ENCODE peak calls at places on chromosomes 2 and 18, in six cellular contexts. F, I, E, Q, C and X are unnamed samples.

GRCh38 chr2:54899576-54900200 is 150.6 kb downstream of the RTN4 start:
- DNase-seq in F (peak), I (peak), E (peak), Q (no peak), C (peak), X (peak)

GRCh38 chr2:170685591-170685990 is 29.5 kb upstream of the SP5 start:
- DNase-seq in F (no peak), I (no peak), E (no peak), Q (no peak), C (no peak), X (no peak)

GRCh38 chr18:28863396-28863795 is 686.5 kb upstream of the CDH2 start:
- DNase-seq in F (no peak), I (no peak), E (no peak), Q (no peak), C (no peak), X (no peak)

GRCh38 chr18:53887447-53887846 is 337.0 kb downstream of the MBD2 start:
- DNase-seq in F (no peak), I (no peak), E (no peak), Q (no peak), C (no peak), X (no peak)

GRCh38 chr2:40543381-40543780 is 91.5 kb upstream of the SLC8A1 start:
- DNase-seq in F (no peak), I (no peak), E (no peak), Q (no peak), C (no peak), X (no peak)

GRCh38 chr18:78240867-78241266 is 738.8 kb upstream of the SALL3 start:
- DNase-seq in F (no peak), I (no peak), E (no peak), Q (no peak), C (no peak), X (no peak)

GRCh38 chr18:24792164-24792563 is 331.7 kb downstream of the HRH4 start:
- DNase-seq in F (no peak), I (no peak), E (no peak), Q (no peak), C (no peak), X (no peak)

GRCh38 chr2:10923007-10923372 is 11.3 kb downstream of the KCNF1 start:
- DNase-seq in F (no peak), I (no peak), E (no peak), Q (no peak), C (no peak), X (no peak)

GRCh38 chr2:125405816-125406215 is 1250.1 kb upstream of the GYPC start:
- DNase-seq in F (peak), I (no peak), E (peak), Q (no peak), C (no peak), X (no peak)

GRCh38 chr2:154125900-154126299 is 254.2 kb downstream of the GALNT13 start:
- DNase-seq in F (no peak), I (no peak), E (no peak), Q (no peak), C (no peak), X (no peak)

GRCh38 chr18:52163478-52163877 is 176.5 kb upstream of the DCC start:
- DNase-seq in F (no peak), I (no peak), E (no peak), Q (no peak), C (no peak), X (no peak)

GRCh38 chr2:236947294-236947693 is 138.4 kb upstream of the COPS8 start:
- DNase-seq in F (no peak), I (no peak), E (no peak), Q (no peak), C (no peak), X (no peak)

GRCh38 chr18:63266888-63267790 is 52.4 kb downstream of the BCL2 start:
- DNase-seq in F (no peak), I (no peak), E (no peak), Q (no peak), C (no peak), X (no peak)

GRCh38 chr2:186641807-186642321 is 52.0 kb upstream of the FAM171B start:
- DNase-seq in F (peak), I (peak), E (peak), Q (no peak), C (peak), X (peak)

GRCh38 chr2:100675855-100676254 is 113.1 kb downstream of the PDCL3 start:
- DNase-seq in F (no peak), I (no peak), E (no peak), Q (no peak), C (no peak), X (no peak)

GRCh38 chr2:88967844-88968243 is 276.4 kb downstream of the RPIA start:
- DNase-seq in F (no peak), I (no peak), E (peak), Q (no peak), C (peak), X (no peak)

GRCh38 chr18:62715439-62715792 is at the start of gene PHLPP1:
- DNase-seq in F (no peak), I (no peak), E (no peak), Q (no peak), C (no peak), X (no peak)

GRCh38 chr2:106584304-106584954 is 97.3 kb downstream of the CD8B2 start:
- DNase-seq in F (no peak), I (no peak), E (no peak), Q (no peak), C (no peak), X (no peak)

GRCh38 chr2:46534589-46534988 is 55.2 kb downstream of the TMEM247 start:
- DNase-seq in F (no peak), I (no peak), E (no peak), Q (no peak), C (no peak), X (no peak)

GRCh38 chr2:102235491-102235890 is 48.7 kb downstream of the IL1RL2 start:
- DNase-seq in F (no peak), I (no peak), E (peak), Q (no peak), C (peak), X (no peak)

GRCh38 chr2:241898681-241899270 is 29.2 kb downstream of the RTP5 start:
- DNase-seq in F (no peak), I (no peak), E (no peak), Q (no peak), C (no peak), X (peak)

GRCh38 chr18:7566587-7567486 is at the start of gene PTPRM:
- DNase-seq in F (peak), I (no peak), E (peak), Q (no peak), C (peak), X (peak)

GRCh38 chr2:228699400-228699799 is 517.9 kb upstream of the SPHKAP start:
- DNase-seq in F (no peak), I (no peak), E (no peak), Q (no peak), C (no peak), X (no peak)

GRCh38 chr2:9207641-9208301 is 1.2 kb downstream of the ASAP2 start:
- DNase-seq in F (peak), I (no peak), E (no peak), Q (no peak), C (peak), X (peak)

GRCh38 chr2:121532347-121532766 is 1.7 kb downstream of the RNU4ATAC start:
- DNase-seq in F (peak), I (no peak), E (peak), Q (no peak), C (peak), X (no peak)

GRCh38 chr2:116877274-116877673 is 937.2 kb upstream of the DDX18 start:
- DNase-seq in F (no peak), I (no peak), E (no peak), Q (no peak), C (no peak), X (no peak)

GRCh38 chr18:47724186-47724975 is 206.1 kb downstream of the SMAD2 start:
- DNase-seq in F (no peak), I (no peak), E (no peak), Q (no peak), C (no peak), X (no peak)

GRCh38 chr18:5285326-5285725 is 10.2 kb downstream of the ZBTB14 start:
- DNase-seq in F (no peak), I (no peak), E (no peak), Q (no peak), C (peak), X (peak)

GRCh38 chr2:63888490-63889402 is 47.0 kb downstream of the UGP2 start:
- DNase-seq in F (peak), I (peak), E (peak), Q (no peak), C (peak), X (peak)

GRCh38 chr2:216765810-216766259 is 70.5 kb upstream of the IGFBP5 start:
- DNase-seq in F (no peak), I (no peak), E (peak), Q (peak), C (peak), X (peak)

GRCh38 chr2:27903649-27904544 is 13.4 kb downstream of the BABAM2 start:
- DNase-seq in F (no peak), I (no peak), E (no peak), Q (no peak), C (peak), X (no peak)

GRCh38 chr2:11402436-11402835 is 58.0 kb upstream of the ROCK2 start:
- DNase-seq in F (no peak), I (no peak), E (no peak), Q (no peak), C (no peak), X (no peak)

GRCh38 chr18:644395-645004 is 13.0 kb upstream of the TYMS start:
- DNase-seq in F (no peak), I (peak), E (peak), Q (no peak), C (no peak), X (no peak)

GRCh38 chr2:217798191-217798590 is 204.6 kb downstream of the TNS1 start:
- DNase-seq in F (no peak), I (no peak), E (no peak), Q (no peak), C (no peak), X (no peak)

GRCh38 chr2:152354069-152354755 is 19.2 kb downstream of the FMNL2 start:
- DNase-seq in F (no peak), I (no peak), E (no peak), Q (no peak), C (no peak), X (no peak)

GRCh38 chr2:232884549-232885263 is 14.6 kb downstream of the SNORC start:
- DNase-seq in F (no peak), I (no peak), E (no peak), Q (no peak), C (no peak), X (peak)

GRCh38 chr2:216956820-216957493 is 97.1 kb upstream of the TNP1 start:
- DNase-seq in F (no peak), I (no peak), E (no peak), Q (no peak), C (no peak), X (no peak)

GRCh38 chr2:133333189-133333588 is 235.1 kb downstream of the NCKAP5 start:
- DNase-seq in F (no peak), I (no peak), E (no peak), Q (no peak), C (no peak), X (no peak)

GRCh38 chr2:198337368-198337767 is 533.0 kb downstream of the PLCL1 start:
- DNase-seq in F (no peak), I (no peak), E (no peak), Q (no peak), C (no peak), X (no peak)

DNA sequence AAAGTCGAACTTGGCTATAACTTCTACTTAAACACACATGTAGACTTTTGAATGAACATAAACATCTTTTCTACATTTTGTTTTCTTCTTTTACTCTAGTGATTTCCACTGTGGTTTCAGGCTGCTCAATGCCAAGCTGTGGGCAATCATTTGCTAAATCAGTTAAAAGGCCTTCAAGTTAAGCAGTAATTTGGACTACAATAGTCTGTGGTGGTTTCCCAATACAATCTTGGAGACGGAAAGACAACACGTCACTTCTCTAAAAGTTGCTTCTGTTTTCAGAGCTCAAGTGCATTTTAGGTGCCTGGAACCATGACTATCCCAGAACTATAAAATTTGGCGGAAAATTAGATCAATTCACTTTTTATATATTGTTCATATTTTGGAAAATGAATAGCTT is 69.4 kb downstream of the TXNL1 start:
- DNase-seq in F (no peak), I (no peak), E (no peak), Q (no peak), C (no peak), X (no peak)
- TF ChIP-seq CHD2 in F (no peak), I (no peak), E (no peak), Q (no peak), C (no peak), X (no peak)

DNA sequence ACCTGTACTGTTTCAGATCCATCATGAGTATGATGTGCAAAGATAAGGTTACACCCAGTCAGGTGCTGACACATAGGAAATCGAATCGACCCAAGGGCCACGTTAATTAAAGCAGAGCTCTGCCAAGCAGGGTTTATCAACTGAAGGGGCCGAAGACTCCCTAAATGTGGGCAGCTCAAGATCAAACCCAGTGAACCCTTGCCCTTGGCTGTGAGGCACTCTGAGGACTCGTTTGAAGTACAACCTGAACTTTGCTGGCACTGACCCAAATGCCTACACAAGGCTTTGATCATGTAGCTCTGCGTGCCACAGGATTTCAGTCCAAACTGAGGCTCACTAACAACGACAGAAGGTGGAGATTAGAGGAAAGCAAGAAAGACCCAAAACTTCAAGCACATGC is 352.1 kb downstream of the MTX2 start:
- DNase-seq in F (no peak), I (no peak), E (peak), Q (no peak), C (no peak), X (no peak)
- TF ChIP-seq CHD2 in F (no peak), I (no peak), E (no peak), Q (no peak), C (no peak), X (no peak)

GRCh38 chr2:35415282-35415681 is 940.3 kb upstream of the CRIM1 start:
- DNase-seq in F (no peak), I (no peak), E (no peak), Q (no peak), C (no peak), X (no peak)
- TF ChIP-seq CHD2 in F (no peak), I (no peak), E (no peak), Q (no peak), C (no peak), X (no peak)

DNA sequence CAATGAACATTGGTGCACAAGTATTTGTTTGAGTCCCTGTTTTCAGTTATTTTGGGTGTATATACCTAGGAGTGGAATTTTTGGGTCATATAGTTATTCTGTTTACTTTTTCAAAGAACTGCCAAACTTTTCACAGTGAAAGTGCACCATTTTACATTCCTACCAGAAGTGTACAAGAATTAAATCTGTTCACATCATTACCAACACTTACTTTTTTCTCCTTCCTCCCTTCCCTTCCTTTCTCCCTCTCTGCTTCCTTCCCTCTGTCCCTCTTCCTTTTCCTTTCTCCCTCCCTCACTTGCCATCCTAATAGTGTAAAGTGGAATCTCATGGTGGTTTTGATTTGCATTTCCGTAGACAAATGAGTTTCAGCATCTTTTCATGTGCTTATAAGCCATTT is 11.9 kb downstream of the ADNP2 start:
- DNase-seq in F (no peak), I (no peak), E (no peak), Q (no peak), C (no peak), X (no peak)
- TF ChIP-seq CHD2 in F (no peak), I (no peak), E (no peak), Q (no peak), C (no peak), X (no peak)

GRCh38 chr2:146455325-146455724 is 1389.5 kb upstream of the ACVR2A start:
- DNase-seq in F (no peak), I (no peak), E (no peak), Q (no peak), C (no peak), X (no peak)
- TF ChIP-seq CHD2 in F (no peak), I (no peak), E (no peak), Q (no peak), C (no peak), X (no peak)

GRCh38 chr2:127231130-127231865 is 11.2 kb upstream of the CYP27C1 start:
- DNase-seq in F (no peak), I (no peak), E (peak), Q (no peak), C (no peak), X (no peak)
- TF ChIP-seq CHD2 in F (no peak), I (no peak), E (no peak), Q (no peak), C (no peak), X (no peak)

GRCh38 chr18:9410515-9410914 is 64.8 kb upstream of the RALBP1 start:
- DNase-seq in F (no peak), I (no peak), E (no peak), Q (no peak), C (peak), X (no peak)
- TF ChIP-seq CHD2 in F (no peak), I (no peak), E (no peak), Q (no peak), C (no peak), X (no peak)